ENCODE peak calls at places on chromosomes 6 and 20, in seven cellular contexts. W is HS-27A; M is GM23248; N is lung microvascular endothelial cell; T is osteoblast; I is activated CD8-positive, alpha-beta memory T cell treated with anti-CD3 and anti-CD28 coated beads, Interleukin-2, amount 50 U/mL, for 4 hours; J is fibroblast of lung. C is an unnamed sample.

GRCh38 chr20:24468401-24469115 is 871 bp upstream of the SYNDIG1 start:
- DNase-seq in W (no peak), M (no peak), N (no peak), T (no peak), I (no peak), J (peak), C (no peak)

GRCh38 chr6:37549186-37549957 is 49.7 kb upstream of the CCDC167 start:
- DNase-seq in W (no peak), M (no peak), N (no peak), T (no peak), I (no peak), J (no peak), C (no peak)

GRCh38 chr6:167467793-167468431 is 143.0 kb downstream of the TTLL2 start:
- DNase-seq in W (no peak), M (no peak), N (no peak), T (no peak), I (no peak), J (no peak), C (no peak)

GRCh38 chr6:22332726-22333125 is 35.9 kb upstream of the PRL start:
- DNase-seq in W (no peak), M (no peak), N (no peak), T (no peak), I (no peak), J (peak), C (no peak)

GRCh38 chr6:43842231-43842794 is 72.3 kb downstream of the VEGFA start:
- DNase-seq in W (no peak), M (peak), N (no peak), T (peak), I (no peak), J (peak), C (peak)

GRCh38 chr20:10077886-10078285 is 43.1 kb downstream of the ANKEF1 start:
- DNase-seq in W (no peak), M (no peak), N (no peak), T (no peak), I (no peak), J (no peak), C (no peak)

GRCh38 chr6:55963301-55963700 is 87.9 kb upstream of the BMP5 start:
- DNase-seq in W (no peak), M (peak), N (peak), T (no peak), I (no peak), J (no peak), C (no peak)

GRCh38 chr6:109927052-109927451 is 51.1 kb upstream of the GPR6 start:
- DNase-seq in W (no peak), M (no peak), N (no peak), T (no peak), I (no peak), J (peak), C (no peak)

GRCh38 chr6:135568366-135568765 is 70.8 kb upstream of the AHI1 start:
- DNase-seq in W (peak), M (peak), N (peak), T (peak), I (peak), J (peak), C (peak)

GRCh38 chr6:93418448-93419303 is 683 bp downstream of the EPHA7 start:
- DNase-seq in W (no peak), M (peak), N (peak), T (peak), I (no peak), J (peak), C (no peak)

GRCh38 chr6:45486739-45487138 is 109.0 kb upstream of the SUPT3H start:
- DNase-seq in W (no peak), M (no peak), N (no peak), T (no peak), I (no peak), J (no peak), C (no peak)

GRCh38 chr6:110140650-110141049 is 38.8 kb downstream of the WASF1 start:
- DNase-seq in W (peak), M (peak), N (peak), T (no peak), I (no peak), J (peak), C (peak)

GRCh38 chr6:139943391-139943790 is 568.9 kb upstream of the CITED2 start:
- DNase-seq in W (peak), M (peak), N (peak), T (peak), I (no peak), J (peak), C (peak)

GRCh38 chr20:32764000-32764960 is 2.1 kb downstream of the DNMT3B start:
- DNase-seq in W (no peak), M (no peak), N (no peak), T (peak), I (no peak), J (no peak), C (no peak)

GRCh38 chr20:25188218-25188617 is 7.3 kb upstream of the ENTPD6 start:
- DNase-seq in W (no peak), M (no peak), N (no peak), T (no peak), I (no peak), J (no peak), C (no peak)

GRCh38 chr6:105515054-105515453 is 112.2 kb upstream of the PREP start:
- DNase-seq in W (no peak), M (no peak), N (no peak), T (no peak), I (no peak), J (no peak), C (no peak)

GRCh38 chr20:15847415-15847814 is 725.8 kb downstream of the KIF16B start:
- DNase-seq in W (no peak), M (no peak), N (no peak), T (no peak), I (no peak), J (no peak), C (no peak)

GRCh38 chr6:37314803-37315515 is 38.8 kb upstream of the RNF8 start:
- DNase-seq in W (no peak), M (peak), N (peak), T (peak), I (peak), J (peak), C (peak)

GRCh38 chr6:122755901-122756300 is 23.6 kb upstream of the FABP7 start:
- DNase-seq in W (no peak), M (no peak), N (no peak), T (no peak), I (no peak), J (no peak), C (no peak)

GRCh38 chr6:73710470-73710869 is 14.5 kb downstream of the CD109 start:
- DNase-seq in W (no peak), M (peak), N (peak), T (no peak), I (no peak), J (peak), C (peak)

GRCh38 chr6:4350571-4351505 is 215.5 kb upstream of the ECI2 start:
- DNase-seq in W (no peak), M (peak), N (peak), T (no peak), I (no peak), J (peak), C (peak)

GRCh38 chr6:7905416-7905815 is 5.2 kb downstream of the TXNDC5 start:
- DNase-seq in W (no peak), M (peak), N (no peak), T (peak), I (no peak), J (no peak), C (peak)

GRCh38 chr20:51995038-51995437 is 192.7 kb upstream of the SALL4 start:
- DNase-seq in W (no peak), M (no peak), N (no peak), T (no peak), I (no peak), J (no peak), C (peak)

GRCh38 chr6:137116807-137117206 is 56.6 kb downstream of the IL22RA2 start:
- DNase-seq in W (no peak), M (no peak), N (no peak), T (no peak), I (no peak), J (no peak), C (no peak)